ENCODE peak calls at places on chromosomes 4 and X, in five cellular contexts. A is CD8-positive, alpha-beta memory T cell; S is stomach; P is T1000; V is GM18507. W is an unnamed sample.
A peak's percentile ranks its signal among the peaks of the same experiment; 100 is the strongest.

GRCh38 chrX:4570141-4570540 is 856.7 kb upstream of the PRKX start:
- DNase-seq in V (no peak), A (no peak), P (no peak), S (peak; percentile 60), W (no peak)

GRCh38 chrX:115023139-115023538 is 5.7 kb upstream of the IL13RA2 start:
- DNase-seq in S (no peak), P (no peak), A (no peak), V (no peak), W (no peak)

GRCh38 chrX:8981742-8982141 is 52.2 kb downstream of the FAM9B start:
- DNase-seq in A (no peak), P (no peak), V (no peak), S (no peak), W (no peak)

GRCh38 chr4:105093975-105094374 is 52.7 kb upstream of the TET2 start:
- DNase-seq in A (no peak), V (no peak), P (no peak), S (no peak), W (no peak)

GRCh38 chr4:98571161-98571786 is 87.1 kb downstream of the TSPAN5 start:
- DNase-seq in S (no peak), A (no peak), P (no peak), V (no peak), W (no peak)

GRCh38 chr4:144666539-144667175 is 20.7 kb downstream of the HHIP start:
- DNase-seq in P (no peak), A (no peak), V (no peak), S (no peak), W (no peak)

GRCh38 chr4:8910100-8910821 is 38.6 kb upstream of the HMX1 start:
- DNase-seq in P (no peak), S (peak; percentile 23), V (no peak), A (no peak), W (no peak)

GRCh38 chrX:1685460-1685859 is 70.6 kb downstream of the ASMT start:
- DNase-seq in P (no peak), A (no peak), V (no peak), S (no peak), W (no peak)

GRCh38 chrX:150581093-150581775 is 12.8 kb downstream of the MTM1 start:
- DNase-seq in S (no peak), A (no peak), P (no peak), V (no peak), W (no peak)

GRCh38 chr4:172978848-172979247 is 189.8 kb upstream of the GALNT7 start:
- DNase-seq in P (no peak), S (no peak), V (no peak), A (no peak), W (no peak)

GRCh38 chr4:127165971-127166370 is 466.8 kb upstream of the INTU start:
- DNase-seq in P (no peak), S (no peak), V (no peak), A (no peak), W (no peak)

GRCh38 chr4:95546866-95547707 is 1.7 kb downstream of the UNC5C start:
- DNase-seq in S (no peak), P (no peak), V (no peak), A (no peak), W (no peak)

GRCh38 chr4:40225497-40225896 is 28.7 kb downstream of the RHOH start:
- DNase-seq in A (no peak), S (no peak), V (no peak), P (no peak), W (no peak)

GRCh38 chrX:1265061-1265460 is 3.6 kb upstream of the CSF2RA start:
- DNase-seq in A (no peak), S (no peak), V (no peak), P (no peak), W (no peak)

GRCh38 chrX:74779175-74779574 is 146.1 kb downstream of the NEXMIF start:
- DNase-seq in A (no peak), V (no peak), S (no peak), P (no peak), W (no peak)

GRCh38 chr4:17809667-17810066 is 890 bp downstream of the DCAF16 start:
- DNase-seq in A (no peak), V (no peak), S (no peak), P (no peak), W (no peak)

GRCh38 chr4:94650129-94650495 is 107.6 kb upstream of the BMPR1B start:
- DNase-seq in S (no peak), V (no peak), A (no peak), P (no peak), W (no peak)

GRCh38 chrX:65463550-65463949 is 71.0 kb downstream of the LAS1L start:
- DNase-seq in A (no peak), V (no peak), S (no peak), P (no peak), W (no peak)

GRCh38 chr4:3832536-3833220 is 66.5 kb downstream of the ADRA2C start:
- DNase-seq in V (no peak), S (no peak), P (no peak), A (no peak), W (no peak)

GRCh38 chr4:94595880-94596483 is 144.2 kb downstream of the PDLIM5 start:
- DNase-seq in V (peak; percentile 25), P (no peak), S (no peak), A (no peak), W (no peak)

GRCh38 chrX:85107407-85107806 is 103.7 kb downstream of the APOOL start:
- DNase-seq in P (no peak), V (no peak), A (no peak), S (no peak), W (no peak)

GRCh38 chr4:38470708-38471262 is 193.2 kb upstream of the KLF3 start:
- DNase-seq in V (no peak), A (no peak), S (no peak), P (no peak), W (no peak)

GRCh38 chr4:175951794-175952193 is 113.8 kb upstream of the WDR17 start:
- DNase-seq in P (no peak), S (peak; percentile 55), V (no peak), A (no peak), W (no peak)

GRCh38 chr4:85812776-85813175 is 337.8 kb downstream of the ARHGAP24 start:
- DNase-seq in V (no peak), S (no peak), A (no peak), P (no peak), W (no peak)

GRCh38 chr4:141636771-141637460 is 533 bp downstream of the IL15 start:
- DNase-seq in S (peak; percentile 58), V (peak; percentile 37), P (no peak), A (no peak), W (peak; percentile 18)

GRCh38 chr4:8906668-8906970 is 35.0 kb upstream of the HMX1 start:
- DNase-seq in A (no peak), P (no peak), S (no peak), V (no peak), W (no peak)

GRCh38 chr4:69058410-69059059 is 37.7 kb upstream of the UGT2B7 start:
- DNase-seq in A (no peak), S (no peak), P (no peak), V (no peak), W (no peak)

W was measured in T-helper 9 cell.